ENCODE peak calls at places on chromosomes 7 and 10, in ten cellular contexts. R is occipital lobe; C is activated effector memory CD4-positive, alpha-beta T cell treated with Interleukin-2 at 50 U/mL for 16 hours; Q is mammary epithelial cell; M is stimulated activated CD4-positive, alpha-beta T cell treated with anti-CD3 and anti-CD28 coated beads, Interleukin-1b, Interleukin-23, amount 100 ng/mL, for 4 hours; V is A673; G is BE2C; E is activated T-cell treated with anti-CD3 and anti-CD28 coated beads, Interleukin-2, amount 50 U/mL, for 48 hours; A is activated naive CD4-positive, alpha-beta T cell; P is lower lobe of right lung. U is an unnamed sample.

GRCh38 chr10:78931333-78932083 is 137.3 kb upstream of the ZMIZ1 start:
- DNase-seq in P (no peak), A (no peak), C (no peak), E (no peak), Q (peak; percentile 57), G (peak; percentile 60), R (no peak), M (no peak), V (peak; percentile 44), U (no peak)

GRCh38 chr10:44366936-44367630 is 17.8 kb downstream of the CXCL12 start:
- DNase-seq in A (no peak), M (no peak), G (no peak), P (no peak), V (no peak), E (no peak), Q (no peak), C (no peak), R (no peak), U (no peak)

GRCh38 chr7:91191771-91192170 is 72.5 kb upstream of the FZD1 start:
- DNase-seq in Q (no peak), V (no peak), E (no peak), G (no peak), P (no peak), A (no peak), M (no peak), R (no peak), C (no peak), U (no peak)

GRCh38 chr10:77162697-77163096 is 474.9 kb downstream of the KCNMA1 start:
- DNase-seq in P (no peak), G (no peak), R (no peak), Q (peak; percentile 81), C (no peak), V (no peak), E (no peak), A (no peak), M (no peak), U (peak; percentile 56)

GRCh38 chr10:75408911-75409885 is 7.6 kb upstream of the ZNF503 start:
- DNase-seq in A (no peak), R (no peak), P (peak; percentile 87), Q (peak; percentile 81), C (no peak), V (no peak), G (peak; percentile 56), M (no peak), E (no peak), U (peak; percentile 87)

GRCh38 chr10:70918851-70919530 is 30.6 kb upstream of the PCBD1 start:
- DNase-seq in A (no peak), R (peak; percentile 18), P (no peak), C (no peak), Q (no peak), E (no peak), V (no peak), G (peak; percentile 65), M (no peak), U (no peak)

GRCh38 chr10:132974886-132975881 is 32.8 kb upstream of the CFAP46 start:
- DNase-seq in V (no peak), G (no peak), P (peak; percentile 18), A (no peak), R (no peak), C (no peak), Q (no peak), E (no peak), M (no peak), U (no peak)

GRCh38 chr7:17900464-17900863 is 39.8 kb downstream of the SNX13 start:
- DNase-seq in V (no peak), E (no peak), C (no peak), M (no peak), P (no peak), Q (no peak), G (no peak), R (no peak), A (no peak), U (no peak)

GRCh38 chr7:93751421-93751820 is 139.1 kb downstream of the TFPI2 start:
- DNase-seq in Q (no peak), E (no peak), A (no peak), R (no peak), G (no peak), V (no peak), M (no peak), C (no peak), P (no peak), U (no peak)

GRCh38 chr7:24882989-24883631 is 96.9 kb downstream of the OSBPL3 start:
- DNase-seq in C (no peak), E (peak; percentile 58), Q (peak; percentile 71), A (no peak), P (no peak), V (peak; percentile 57), M (peak; percentile 16), R (no peak), G (peak; percentile 23), U (peak; percentile 48)

GRCh38 chr7:41711283-41712064 is 8.6 kb upstream of the INHBA start:
- DNase-seq in A (no peak), G (peak; percentile 44), Q (no peak), R (no peak), E (no peak), V (peak; percentile 36), P (peak; percentile 55), M (no peak), C (no peak), U (no peak)

GRCh38 chr10:22086730-22087364 is 83.3 kb upstream of the DNAJC1 start:
- DNase-seq in E (no peak), Q (peak; percentile 27), A (no peak), C (no peak), V (peak; percentile 25), P (peak; percentile 70), M (no peak), G (peak; percentile 47), R (peak; percentile 6), U (peak; percentile 56)

GRCh38 chr7:46131916-46132795 is 211.1 kb upstream of the IGFBP3 start:
- DNase-seq in E (no peak), M (no peak), A (no peak), C (no peak), R (no peak), V (no peak), P (no peak), G (no peak), Q (peak; percentile 57), U (no peak)

GRCh38 chr7:127892488-127893314 is 138.5 kb downstream of the LRRC4 start:
- DNase-seq in R (no peak), E (no peak), C (no peak), G (no peak), A (no peak), P (no peak), V (no peak), Q (no peak), M (no peak), U (no peak)

GRCh38 chr10:132519382-132520146 is 18.0 kb upstream of the INPP5A start:
- DNase-seq in A (no peak), G (no peak), P (peak; percentile 55), M (no peak), C (no peak), V (no peak), Q (no peak), R (no peak), E (no peak), U (no peak)

GRCh38 chr7:132575336-132575986 is 809 bp downstream of the PLXNA4 start:
- DNase-seq in R (peak; percentile 59), P (no peak), V (peak; percentile 65), G (peak; percentile 70), C (no peak), E (peak; percentile 36), A (no peak), M (no peak), Q (no peak), U (no peak)

GRCh38 chr10:132272767-132273090 is 35.0 kb downstream of the STK32C start:
- DNase-seq in E (no peak), G (no peak), P (peak; percentile 23), Q (no peak), R (no peak), M (no peak), V (no peak), C (no peak), A (no peak), U (no peak)

GRCh38 chr7:81402227-81402626 is 367.6 kb downstream of the HGF start:
- DNase-seq in P (no peak), G (no peak), A (no peak), V (no peak), E (no peak), C (no peak), M (no peak), R (no peak), Q (no peak), U (no peak)

GRCh38 chr10:5532231-5532605 is 7.5 kb downstream of the CALML3 start:
- DNase-seq in P (peak; percentile 34), G (no peak), V (no peak), R (no peak), Q (no peak), A (no peak), M (no peak), C (no peak), E (no peak), U (no peak)

GRCh38 chr10:6617319-6618076 is 37.4 kb upstream of the PRKCQ start:
- DNase-seq in A (no peak), G (no peak), M (no peak), V (no peak), C (no peak), P (no peak), E (no peak), R (no peak), Q (no peak), U (no peak)

GRCh38 chr7:95045236-95045923 is 138.0 kb downstream of the PPP1R9A start:
- DNase-seq in P (no peak), E (no peak), G (peak; percentile 7), C (no peak), V (peak; percentile 72), M (no peak), A (no peak), R (no peak), Q (peak; percentile 1), U (no peak)

GRCh38 chr10:80468806-80469421 is 14.8 kb downstream of the TSPAN14 start:
- DNase-seq in Q (no peak), R (no peak), A (peak; percentile 19), P (no peak), G (no peak), E (no peak), C (no peak), M (no peak), V (no peak), U (no peak)

GRCh38 chr7:110090113-110090820 is 1000.7 kb upstream of the LRRN3 start:
- DNase-seq in R (no peak), P (no peak), E (no peak), C (no peak), Q (peak; percentile 32), A (no peak), V (peak; percentile 32), M (no peak), G (peak; percentile 9), U (no peak)

GRCh38 chr10:30353851-30354250 is 4.8 kb upstream of the MTPAP start:
- DNase-seq in V (no peak), M (no peak), A (no peak), P (no peak), G (no peak), C (no peak), R (no peak), E (no peak), Q (no peak), U (no peak)

GRCh38 chr7:76327610-76328009 is 25.1 kb downstream of the HSPB1 start:
- DNase-seq in R (no peak), Q (no peak), V (no peak), C (no peak), E (no peak), P (no peak), A (no peak), M (no peak), G (no peak), U (no peak)

GRCh38 chr10:86355571-86356038 is 11.0 kb downstream of the GRID1 start:
- DNase-seq in Q (no peak), C (no peak), M (no peak), A (no peak), E (no peak), R (peak; percentile 74), V (no peak), P (peak; percentile 71), G (no peak), U (no peak)

GRCh38 chr10:69051710-69052487 is 36.0 kb upstream of the SRGN start:
- DNase-seq in A (no peak), M (no peak), G (no peak), R (no peak), V (no peak), C (no peak), E (no peak), Q (no peak), P (peak; percentile 46), U (no peak)

GRCh38 chr7:37208528-37208927 is 240.1 kb downstream of the ELMO1 start:
- DNase-seq in C (no peak), E (no peak), P (no peak), V (peak; percentile 34), A (peak; percentile 9), G (peak; percentile 56), M (no peak), R (peak; percentile 23), Q (peak; percentile 28), U (peak; percentile 41)

U was measured in RWPE1.